ENCODE peak calls at places on chromosomes 4 and X, in ten cellular contexts. P, L, Y, X, H, S, D, A, G and M are unnamed samples. For H3K4me1, the result is how much of the 10 kb centered on the place peaks cover.

GRCh38 chrX:133544778-133545177 is 129.5 kb upstream of the GPC4 start:
- DNase-seq in P (no peak), L (no peak), Y (no peak), X (no peak), H (no peak), S (no peak), D (no peak), A (no peak), G (no peak), M (no peak)

GRCh38 chr4:5619913-5620625 is 88.3 kb downstream of the EVC2 start:
- DNase-seq in P (no peak), L (no peak), Y (no peak), X (no peak), H (no peak), S (no peak), D (no peak), A (no peak), G (no peak), M (no peak)

GRCh38 chrX:51332188-51332942 is at the start of gene NUDT10:
- DNase-seq in P (no peak), L (peak), Y (peak), X (peak), H (peak), S (peak), D (peak), A (peak), G (peak), M (peak)

GRCh38 chr4:22474636-22475310 is 41.1 kb downstream of the ADGRA3 start:
- DNase-seq in P (peak), L (no peak), Y (no peak), X (no peak), H (no peak), S (no peak), D (no peak), A (no peak), G (no peak), M (no peak)

GRCh38 chr4:152535236-152535902 is 523 bp downstream of the FBXW7 start:
- DNase-seq in P (no peak), L (peak), Y (no peak), X (peak), H (peak), S (peak), D (peak), A (peak), G (no peak), M (peak)

GRCh38 chr4:174794706-174795105 is 34.3 kb downstream of the GLRA3 start:
- DNase-seq in P (no peak), L (no peak), Y (peak), X (no peak), H (no peak), S (no peak), D (no peak), A (no peak), G (no peak), M (no peak)

GRCh38 chrX:9542765-9543119 is 77.9 kb downstream of the TBL1X start:
- DNase-seq in P (no peak), L (no peak), Y (no peak), X (no peak), H (no peak), S (no peak), D (no peak), A (no peak), G (no peak), M (no peak)

GRCh38 chrX:123822965-123823364 is 36.9 kb upstream of the XIAP start:
- DNase-seq in P (no peak), L (no peak), Y (no peak), X (no peak), H (no peak), S (no peak), D (no peak), A (peak), G (no peak), M (no peak)

GRCh38 chrX:48919360-48919821 is 567 bp upstream of the PIM2 start:
- DNase-seq in P (no peak), L (no peak), Y (no peak), X (no peak), H (no peak), S (no peak), D (no peak), A (no peak), G (peak), M (no peak)

GRCh38 chrX:134774190-134775048 is 116.1 kb upstream of the PLAC1 start:
- DNase-seq in P (no peak), L (no peak), Y (no peak), X (no peak), H (no peak), S (no peak), D (no peak), A (no peak), G (no peak), M (no peak)

GRCh38 chr4:90318208-90318607 is 191.0 kb downstream of the CCSER1 start:
- DNase-seq in P (peak), L (no peak), Y (peak), X (no peak), H (no peak), S (no peak), D (no peak), A (peak), G (no peak), M (no peak)

GRCh38 chr4:7462509-7462971 is 27.8 kb upstream of the PSAPL1 start:
- DNase-seq in P (peak), L (no peak), Y (peak), X (no peak), H (peak), S (no peak), D (peak), A (peak), G (peak), M (peak)

GRCh38 chr4:146222313-146222712 is 8.0 kb downstream of the REELD1 start:
- DNase-seq in P (no peak), L (no peak), Y (no peak), X (no peak), H (no peak), S (no peak), D (no peak), A (no peak), G (no peak), M (no peak)

GRCh38 chr4:114087596-114088230 is 108.3 kb upstream of the ARSJ start:
- DNase-seq in P (no peak), L (no peak), Y (no peak), X (no peak), H (no peak), S (no peak), D (no peak), A (no peak), G (no peak), M (no peak)

GRCh38 chrX:13220916-13221315 is 98.9 kb downstream of the ATXN3L start:
- DNase-seq in P (no peak), L (no peak), Y (no peak), X (no peak), H (no peak), S (no peak), D (no peak), A (peak), G (no peak), M (no peak)

GRCh38 chrX:119040432-119040831 is 32.4 kb upstream of the CT47C1 start:
- DNase-seq in P (no peak), L (no peak), Y (no peak), X (no peak), H (no peak), S (no peak), D (no peak), A (no peak), G (peak), M (no peak)

GRCh38 chr4:101682946-101683345 is 107.6 kb upstream of the BANK1 start:
- DNase-seq in P (no peak), L (no peak), Y (no peak), X (no peak), H (no peak), S (no peak), D (no peak), A (no peak), G (no peak), M (no peak)

GRCh38 chr4:5976921-5977320 is 41.3 kb downstream of the C4orf50 start:
- DNase-seq in P (no peak), L (no peak), Y (no peak), X (no peak), H (no peak), S (peak), D (no peak), A (no peak), G (peak), M (peak)

GRCh38 chrX:125203379-125203736 is 116.3 kb upstream of the TEX13C start:
- DNase-seq in P (no peak), L (no peak), Y (no peak), X (no peak), H (peak), S (peak), D (peak), A (no peak), G (peak), M (no peak)

GRCh38 chrX:16785247-16786138 is 773 bp upstream of the TXLNG start:
- DNase-seq in P (no peak), L (no peak), Y (no peak), X (peak), H (peak), S (no peak), D (no peak), A (peak), G (no peak), M (no peak)
- TF ChIP-seq CTCF in P (no peak), L (no peak), Y (no peak), X (no peak), H (no peak), S (no peak), D (no peak), A (no peak), G (no peak), M (no peak)

GRCh38 chr4:119736559-119736958 is 108.0 kb upstream of the PDE5A start:
- DNase-seq in P (no peak), L (no peak), Y (no peak), X (no peak), H (no peak), S (no peak), D (no peak), A (no peak), G (no peak), M (no peak)
- H3K4me1 ChIP-seq in P (under half), L (under half), Y (under half), X (under half), H (under half), S (half or more), D (under half), A (under half), G (under half), M (under half)

DNA sequence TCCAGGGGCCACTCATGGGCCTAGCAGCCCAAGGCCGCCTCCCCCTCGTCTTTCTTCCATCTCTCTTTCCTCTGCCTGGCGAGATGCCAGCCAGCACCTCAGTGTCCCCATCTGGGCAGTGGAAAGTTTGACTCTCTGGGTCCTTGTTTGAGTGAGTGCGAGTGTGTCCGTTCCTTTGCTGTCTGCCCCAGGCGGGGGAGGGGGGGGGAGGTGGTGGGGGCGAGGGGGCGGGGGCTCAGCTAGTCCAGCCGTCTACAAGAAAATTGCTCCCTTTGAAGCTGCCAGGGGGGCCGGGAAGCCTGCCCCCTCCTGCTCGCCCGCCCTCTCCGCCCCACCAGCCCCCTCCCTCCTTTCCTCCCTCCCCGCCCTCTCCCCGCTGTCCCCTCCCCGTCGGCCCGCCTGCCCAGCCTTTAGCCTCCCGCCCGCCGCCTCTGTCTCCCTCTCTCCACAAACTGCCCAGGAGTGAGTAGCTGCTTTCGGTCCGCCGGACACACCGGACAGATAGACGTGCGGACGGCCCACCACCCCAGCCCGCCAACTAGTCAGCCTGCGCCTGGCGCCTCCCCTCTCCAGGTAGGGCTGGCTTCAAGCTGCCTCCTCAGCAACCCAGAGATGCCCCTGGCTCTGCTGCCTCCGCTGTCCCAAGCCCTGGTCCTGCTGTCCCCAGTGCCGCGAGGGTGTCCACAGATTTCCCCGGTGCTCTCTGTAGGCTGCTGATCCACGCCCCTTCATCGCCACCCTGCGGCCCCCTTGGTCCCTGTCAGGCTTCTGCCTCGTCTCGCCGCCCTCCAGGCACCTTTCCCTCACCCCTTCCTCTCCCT is at the start of gene BGN:
- DNase-seq in P (no peak), L (no peak), Y (no peak), X (no peak), H (peak), S (peak), D (peak), A (peak), G (peak), M (no peak)
- TF ChIP-seq CTCF in P (no peak), L (peak), Y (no peak), X (no peak), H (peak), S (peak), D (peak), A (peak), G (peak), M (no peak)

DNA sequence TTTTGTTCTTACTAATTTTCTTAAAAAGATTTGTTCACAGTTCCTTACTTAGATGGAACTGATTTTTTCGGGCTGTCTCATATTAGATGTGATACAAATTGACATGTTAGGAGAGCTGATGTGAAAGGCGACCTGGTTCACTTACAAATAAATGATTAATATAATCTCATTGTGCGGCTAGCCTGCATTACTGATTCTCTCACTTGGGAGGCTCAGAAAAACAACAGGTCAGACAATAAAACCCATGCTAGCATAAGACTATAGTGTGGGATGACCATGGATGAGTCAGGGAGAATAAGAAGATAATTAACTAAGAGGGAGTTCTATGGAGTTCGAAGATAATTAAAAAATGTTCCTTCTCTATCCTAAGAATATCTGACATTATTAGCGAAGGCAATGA is 40.8 kb downstream of the RTL9 start:
- DNase-seq in P (no peak), L (no peak), Y (no peak), X (no peak), H (no peak), S (no peak), D (no peak), A (no peak), G (no peak), M (no peak)
- H3K4me1 ChIP-seq in P (under half), L (under half), Y (under half), X (under half), H (under half), S (under half), D (under half), A (under half), G (under half), M (under half)

GRCh38 chr4:141702472-141703182 is 66.2 kb downstream of the IL15 start:
- DNase-seq in P (peak), L (no peak), Y (no peak), X (no peak), H (no peak), S (no peak), D (peak), A (peak), G (peak), M (no peak)
- TF ChIP-seq CTCF in P (no peak), L (no peak), Y (no peak), X (no peak), H (peak), S (no peak), D (no peak), A (no peak), G (peak), M (no peak)

GRCh38 chrX:72107320-72107719 is 24.4 kb downstream of the RTL5 start:
- DNase-seq in P (no peak), L (no peak), Y (peak), X (no peak), H (no peak), S (no peak), D (no peak), A (no peak), G (peak), M (no peak)
- H3K4me1 ChIP-seq in P (under half), L (under half), Y (under half), X (under half), H (under half), S (under half), D (under half), A (under half), G (under half), M (under half)

DNA sequence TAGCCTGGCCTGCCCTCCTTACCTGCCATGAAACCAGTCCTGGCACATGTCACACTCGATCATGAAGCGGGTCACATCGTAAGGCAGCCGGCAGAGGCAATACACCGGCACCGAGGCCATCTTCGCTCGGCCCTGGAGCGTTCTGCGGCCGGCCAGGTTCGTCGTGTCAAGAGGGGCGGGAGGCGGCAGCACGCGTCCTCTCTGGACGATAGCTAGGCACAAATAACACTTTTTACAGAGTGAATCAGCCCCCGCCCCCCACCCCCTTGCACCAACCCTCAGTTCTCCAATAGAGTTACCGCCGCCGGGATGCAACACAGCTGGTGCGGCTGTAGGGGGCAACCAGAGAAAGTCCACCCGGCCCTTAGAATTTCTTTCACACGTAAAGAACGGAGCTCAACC is 1.7 kb downstream of the PHF8 start:
- DNase-seq in P (peak), L (peak), Y (peak), X (peak), H (peak), S (peak), D (peak), A (peak), G (peak), M (peak)
- TF ChIP-seq CTCF in P (no peak), L (no peak), Y (no peak), X (no peak), H (peak), S (peak), D (peak), A (peak), G (peak), M (no peak)

GRCh38 chr4:26050671-26051070 is 136.7 kb downstream of the SMIM20 start:
- DNase-seq in P (no peak), L (no peak), Y (no peak), X (no peak), H (no peak), S (no peak), D (no peak), A (no peak), G (no peak), M (no peak)

GRCh38 chr4:26051278-26051677 is 137.3 kb downstream of the SMIM20 start:
- DNase-seq in P (no peak), L (no peak), Y (no peak), X (no peak), H (no peak), S (no peak), D (no peak), A (no peak), G (no peak), M (no peak)

GRCh38 chr4:26048962-26049361 is 134.9 kb downstream of the SMIM20 start:
- DNase-seq in P (no peak), L (no peak), Y (no peak), X (no peak), H (no peak), S (no peak), D (no peak), A (no peak), G (no peak), M (no peak)

GRCh38 chr4:26049447-26049846 is 135.4 kb downstream of the SMIM20 start:
- DNase-seq in P (no peak), L (no peak), Y (no peak), X (no peak), H (no peak), S (no peak), D (no peak), A (no peak), G (no peak), M (no peak)

DNA sequence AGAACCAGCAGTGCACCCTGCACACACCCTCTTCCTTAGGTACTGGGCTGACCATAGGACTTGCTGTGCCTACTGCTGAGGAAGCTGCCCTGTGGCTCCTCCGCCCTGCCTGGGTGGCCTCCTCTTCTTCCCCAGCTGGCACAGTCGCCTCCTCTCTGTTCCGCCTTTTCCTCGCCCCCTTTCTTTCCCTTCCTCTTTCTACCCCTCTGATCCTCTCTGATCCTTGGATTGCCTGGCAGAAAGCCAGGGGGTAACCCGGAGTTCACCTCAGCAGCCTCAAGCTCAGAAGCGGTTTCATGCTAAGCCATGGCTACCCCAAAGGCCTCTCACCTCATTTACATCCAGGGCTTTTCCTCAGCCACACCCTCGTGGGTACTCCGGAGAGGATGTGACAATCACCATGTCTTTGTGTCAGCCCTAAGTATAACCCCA is 136.2 kb downstream of the SMIM20 start:
- DNase-seq in P (no peak), L (peak), Y (no peak), X (peak), H (no peak), S (peak), D (peak), A (no peak), G (no peak), M (no peak)
- H3K4me1 ChIP-seq in P (under half), L (under half), Y (under half), X (under half), H (under half), S (under half), D (under half), A (under half), G (under half), M (under half)

GRCh38 chr4:119906277-119906676 is 160.4 kb downstream of the MAD2L1 start:
- DNase-seq in P (no peak), L (no peak), Y (no peak), X (no peak), H (no peak), S (no peak), D (no peak), A (no peak), G (no peak), M (peak)
- TF ChIP-seq CTCF in P (no peak), L (no peak), Y (no peak), X (no peak), H (no peak), S (no peak), D (no peak), A (no peak), G (no peak), M (no peak)